ENCODE peak calls at places on chromosomes 11 and 22, in ten cellular contexts. E is brain microvascular endothelial cell; U is tibial nerve; D is WERI-Rb-1; O is neural progenitor cell; S is CD4-positive, alpha-beta memory T cell; J is uterus; C is naive thymus-derived CD4-positive, alpha-beta T cell; G is psoas muscle; Y is CD8-positive, alpha-beta memory T cell. Q is an unnamed sample.
A peak's percentile ranks its signal among the peaks of the same experiment; 100 is the strongest.

GRCh38 chr11:1162153-1162497 is 4.4 kb downstream of the MUC5AC start:
- DNase-seq in C (no peak), U (no peak), Y (no peak), G (no peak), O (no peak), S (no peak), E (no peak), J (no peak), D (no peak), Q (no peak)

GRCh38 chr11:23932485-23932898 is 564.4 kb upstream of the LUZP2 start:
- DNase-seq in S (no peak), Y (no peak), O (no peak), U (no peak), C (no peak), J (no peak), G (no peak), E (peak; percentile 61), D (no peak), Q (no peak)

GRCh38 chr22:37045958-37046357 is 5.6 kb upstream of the KCTD17 start:
- DNase-seq in G (no peak), U (no peak), Y (no peak), S (no peak), D (no peak), J (no peak), C (no peak), E (peak; percentile 44), O (peak; percentile 50), Q (no peak)

GRCh38 chr22:30481711-30482110 is 9.9 kb upstream of the SEC14L3 start:
- DNase-seq in G (no peak), E (no peak), Y (no peak), S (no peak), C (no peak), U (no peak), O (no peak), J (no peak), D (no peak), Q (peak; percentile 95)

GRCh38 chr11:30244255-30244654 is 13.4 kb downstream of the FSHB start:
- DNase-seq in G (no peak), U (no peak), C (no peak), E (peak; percentile 55), J (no peak), O (no peak), S (no peak), D (no peak), Y (no peak), Q (no peak)

GRCh38 chr22:25509391-25509791 is 55.1 kb upstream of the GRK3 start:
- DNase-seq in C (no peak), S (no peak), U (no peak), J (peak; percentile 87), E (no peak), Y (no peak), D (no peak), G (no peak), O (no peak), Q (no peak)

GRCh38 chr22:47837703-47838102 is 1075.3 kb downstream of the TBC1D22A start:
- DNase-seq in D (peak; percentile 61), O (peak; percentile 49), C (no peak), E (no peak), S (no peak), G (no peak), U (no peak), J (no peak), Y (no peak), Q (peak; percentile 4)

GRCh38 chr11:68298659-68299516 is 13.5 kb upstream of the LRP5 start:
- DNase-seq in U (no peak), E (no peak), C (no peak), D (no peak), S (no peak), O (no peak), G (no peak), Y (no peak), J (no peak), Q (no peak)

GRCh38 chr11:76703707-76704106 is 33.2 kb upstream of the LRRC32 start:
- DNase-seq in U (no peak), S (no peak), E (no peak), D (no peak), O (no peak), Y (no peak), C (no peak), J (no peak), G (no peak), Q (no peak)

DNA sequence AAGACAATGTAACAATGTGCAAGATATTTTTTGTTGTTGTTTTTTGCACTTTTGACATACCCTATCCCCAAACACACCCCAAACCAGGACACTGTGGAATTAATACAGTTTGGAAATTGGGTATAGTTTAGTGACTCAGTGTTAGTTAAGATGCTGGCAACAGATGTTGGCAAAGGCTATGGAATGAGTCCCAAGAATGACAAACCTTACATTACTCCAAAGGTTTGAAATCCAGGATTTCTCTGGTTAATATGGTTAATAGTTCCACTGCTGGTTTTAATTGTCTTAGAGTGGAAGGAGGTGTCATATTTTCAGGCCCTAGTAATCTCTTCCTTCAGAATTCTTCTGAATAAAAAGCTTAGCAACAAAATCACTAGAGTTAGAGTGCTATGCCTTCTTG is 805 bp downstream of the LPXN start:
- DNase-seq in E (no peak), S (no peak), J (no peak), U (no peak), O (no peak), G (no peak), Y (no peak), D (no peak), C (no peak), Q (peak; percentile 11)
- H3K36me3 ChIP-seq in E (no peaks in the 10 kb centered on the region), S (peaks cover under 1% of the 10 kb centered on the region), J (no peaks in the 10 kb centered on the region), U (no peaks in the 10 kb centered on the region), O (no peaks in the 10 kb centered on the region), G (peaks cover 6% of the 10 kb centered on the region), Y (peaks cover 9% of the 10 kb centered on the region), D (peaks cover 12% of the 10 kb centered on the region), C (peaks cover 7% of the 10 kb centered on the region), Q (peaks cover 13% of the 10 kb centered on the region)

GRCh38 chr11:78221396-78222315 is 32.9 kb downstream of the USP35 start:
- DNase-seq in J (no peak), U (no peak), G (no peak), O (no peak), Y (no peak), D (no peak), S (no peak), C (no peak), E (no peak), Q (no peak)

GRCh38 chr11:78218707-78219492 is 30.2 kb downstream of the USP35 start:
- DNase-seq in S (no peak), Y (no peak), U (no peak), G (no peak), D (no peak), C (no peak), J (peak; percentile 10), O (no peak), E (no peak), Q (no peak)

GRCh38 chr11:78217650-78218541 is 29.2 kb downstream of the USP35 start:
- DNase-seq in J (no peak), E (no peak), U (no peak), S (no peak), O (no peak), G (no peak), Y (no peak), D (no peak), C (no peak), Q (no peak)

GRCh38 chr11:78219493-78220217 is 30.9 kb downstream of the USP35 start:
- DNase-seq in E (no peak), O (no peak), G (no peak), C (no peak), S (no peak), D (no peak), U (no peak), Y (no peak), J (peak; percentile 12), Q (no peak)

DNA sequence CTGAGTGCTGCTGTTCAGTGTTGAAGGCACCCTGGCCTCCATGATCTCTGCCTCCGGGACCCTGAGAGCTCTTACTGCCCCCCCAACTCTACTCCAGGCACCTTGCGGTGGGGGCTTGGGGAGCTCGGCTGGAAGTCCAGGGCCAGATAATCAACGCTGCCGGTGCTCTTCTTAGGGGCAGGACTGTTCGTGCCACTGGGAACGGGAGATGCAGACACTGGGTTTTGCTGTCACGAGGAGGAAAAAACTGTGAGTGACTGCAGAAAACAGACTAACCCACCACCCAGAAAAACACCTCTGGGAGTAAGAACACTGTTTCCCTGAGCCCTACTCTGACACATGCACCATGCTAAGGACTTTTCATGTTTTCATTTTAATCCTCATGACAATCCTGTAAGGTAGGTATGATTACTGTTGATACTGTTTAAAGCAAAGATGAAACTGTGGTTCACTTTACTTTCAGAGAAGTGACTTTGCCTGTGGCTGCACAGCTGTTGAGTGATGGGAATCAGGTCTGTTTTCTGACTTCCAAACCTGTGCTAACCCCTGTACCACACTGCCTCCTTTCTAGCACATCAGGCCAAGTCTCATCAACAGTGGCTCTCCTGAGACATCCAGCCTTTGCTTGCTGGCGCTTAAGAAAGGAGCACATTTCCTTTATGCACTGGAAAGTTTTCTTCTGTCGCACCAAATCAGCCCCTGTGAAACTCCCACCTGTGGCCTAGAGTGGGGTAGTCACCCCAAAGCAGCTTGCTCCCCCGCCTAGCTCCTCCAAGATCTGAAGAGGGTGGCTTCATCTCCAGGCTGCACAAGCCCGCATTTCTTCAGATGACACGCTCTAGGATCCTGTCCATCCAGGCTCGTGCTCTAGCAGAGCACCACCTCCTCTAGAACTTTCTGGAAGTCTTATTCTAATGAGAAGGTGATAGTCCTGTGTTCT is 31.8 kb downstream of the USP35 start:
- DNase-seq in J (no peak), S (no peak), C (no peak), O (no peak), E (no peak), Y (no peak), D (no peak), U (no peak), G (no peak), Q (no peak)
- H3K36me3 ChIP-seq in J (no peaks in the 10 kb centered on the region), S (peaks cover 12% of the 10 kb centered on the region), C (no peaks in the 10 kb centered on the region), O (no peaks in the 10 kb centered on the region), E (peaks cover 59% of the 10 kb centered on the region), Y (no peaks in the 10 kb centered on the region), D (peaks cover 17% of the 10 kb centered on the region), U (no peaks in the 10 kb centered on the region), G (peaks cover 66% of the 10 kb centered on the region), Q (no peaks in the 10 kb centered on the region)

DNA sequence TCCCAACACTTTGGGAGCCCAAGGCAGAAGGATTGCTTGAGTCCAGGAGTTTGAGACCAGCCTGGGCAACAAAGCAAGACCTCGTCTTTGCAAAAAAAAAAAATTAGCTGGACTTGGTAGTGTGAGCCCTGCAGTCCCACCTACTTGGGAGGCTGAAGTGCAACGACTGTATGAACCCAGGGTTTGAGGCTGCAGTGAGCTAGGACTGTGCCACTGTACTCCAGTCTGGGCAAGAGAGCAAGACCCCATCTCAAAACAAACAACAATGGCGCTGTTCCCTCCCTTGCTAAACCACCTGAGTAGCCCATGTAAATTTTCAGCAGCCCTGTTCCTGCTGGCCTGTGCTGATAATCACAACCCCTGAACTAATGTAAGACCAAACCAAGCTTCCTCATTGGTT is 3.1 kb downstream of the LAMTOR1 start:
- DNase-seq in E (no peak), U (no peak), O (no peak), S (no peak), D (no peak), C (no peak), G (no peak), J (no peak), Y (no peak), Q (no peak)
- H3K36me3 ChIP-seq in E (peaks cover 17% of the 10 kb centered on the region), U (no peaks in the 10 kb centered on the region), O (no peaks in the 10 kb centered on the region), S (peaks cover 24% of the 10 kb centered on the region), D (peaks cover 47% of the 10 kb centered on the region), C (peaks cover 6% of the 10 kb centered on the region), G (peaks cover 48% of the 10 kb centered on the region), J (no peaks in the 10 kb centered on the region), Y (peaks cover 25% of the 10 kb centered on the region), Q (peaks cover 60% of the 10 kb centered on the region)

DNA sequence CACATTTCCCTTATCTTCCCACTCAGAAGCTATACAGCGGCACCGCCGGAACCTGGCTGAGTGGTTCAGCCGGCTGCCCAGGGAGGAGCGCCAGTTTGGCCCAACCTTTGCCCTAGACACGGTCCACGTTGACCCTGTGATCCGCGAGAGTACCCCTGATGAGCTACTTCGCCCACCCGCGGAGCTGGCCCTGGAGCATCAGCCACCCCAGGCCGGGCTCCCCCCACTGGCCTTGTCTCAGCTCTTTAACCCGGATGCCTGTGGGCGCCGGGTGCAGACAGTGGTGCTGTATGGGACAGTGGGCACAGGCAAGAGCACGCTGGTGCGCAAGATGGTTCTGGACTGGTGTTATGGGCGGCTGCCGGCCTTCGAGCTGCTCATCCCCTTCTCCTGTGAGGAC is 4.9 kb downstream of the NLRX1 start:
- DNase-seq in O (no peak), G (no peak), S (no peak), E (no peak), U (no peak), D (no peak), J (no peak), C (no peak), Y (no peak), Q (no peak)
- H3K36me3 ChIP-seq in O (no peaks in the 10 kb centered on the region), G (peaks cover 65% of the 10 kb centered on the region), S (peaks cover 7% of the 10 kb centered on the region), E (no peaks in the 10 kb centered on the region), U (no peaks in the 10 kb centered on the region), D (peaks cover 8% of the 10 kb centered on the region), J (no peaks in the 10 kb centered on the region), C (no peaks in the 10 kb centered on the region), Y (peaks cover 2% of the 10 kb centered on the region), Q (peaks cover 2% of the 10 kb centered on the region)